ENCODE peak calls at places on chromosomes 6 and 20, in eight cellular contexts. G is ascending aorta; B is right atrium auricular region; A is fibroblast of lung; Z is CD4-positive, alpha-beta T cell; C is activated CD8-positive, alpha-beta T cell treated with anti-CD3 and anti-CD28 coated beads for 36 hours; U is neural progenitor cell; K is lower lobe of right lung. I is an unnamed sample.

GRCh38 chr6:25995507-25995906 is 32.9 kb downstream of the TRIM38 start:
- DNase-seq in G (no peak), B (no peak), A (peak), Z (no peak), C (no peak), U (no peak), K (no peak), I (no peak)

GRCh38 chr6:63904844-63905243 is 269.2 kb downstream of the PHF3 start:
- DNase-seq in G (no peak), B (no peak), A (peak), Z (no peak), C (peak), U (no peak), K (no peak), I (no peak)

GRCh38 chr6:115934829-115935228 is 125.9 kb downstream of the FRK start:
- DNase-seq in G (no peak), B (no peak), A (no peak), Z (no peak), C (no peak), U (no peak), K (no peak), I (no peak)

GRCh38 chr6:155001482-155001881 is 6.4 kb downstream of the TIAM2 start:
- DNase-seq in G (no peak), B (no peak), A (peak), Z (no peak), C (no peak), U (no peak), K (no peak), I (no peak)

GRCh38 chr6:39005774-39006173 is 42.8 kb upstream of the GLP1R start:
- DNase-seq in G (no peak), B (no peak), A (no peak), Z (no peak), C (no peak), U (no peak), K (no peak), I (no peak)

GRCh38 chr6:137089305-137089704 is 44.5 kb upstream of the IL20RA start:
- DNase-seq in G (no peak), B (no peak), A (no peak), Z (no peak), C (no peak), U (peak), K (no peak), I (no peak)

GRCh38 chr6:113358063-113358583 is 499.0 kb upstream of the MARCKS start:
- DNase-seq in G (no peak), B (no peak), A (no peak), Z (no peak), C (no peak), U (no peak), K (no peak), I (no peak)

GRCh38 chr20:33986560-33987216 is 7.0 kb upstream of the RALY start:
- DNase-seq in G (no peak), B (no peak), A (no peak), Z (no peak), C (no peak), U (no peak), K (no peak), I (no peak)

GRCh38 chr20:36445847-36446246 is 95.5 kb upstream of the MYL9 start:
- DNase-seq in G (no peak), B (no peak), A (no peak), Z (no peak), C (no peak), U (no peak), K (no peak), I (no peak)

GRCh38 chr6:129684323-129684884 is 25.6 kb downstream of the ARHGAP18 start:
- DNase-seq in G (no peak), B (no peak), A (no peak), Z (no peak), C (no peak), U (no peak), K (no peak), I (no peak)

GRCh38 chr20:25541676-25542075 is 43.7 kb downstream of the NINL start:
- DNase-seq in G (no peak), B (no peak), A (peak), Z (no peak), C (no peak), U (no peak), K (no peak), I (no peak)

GRCh38 chr20:25539742-25540201 is 45.6 kb downstream of the NINL start:
- DNase-seq in G (no peak), B (no peak), A (peak), Z (no peak), C (no peak), U (no peak), K (no peak), I (no peak)

GRCh38 chr20:25538838-25539665 is 46.3 kb downstream of the NINL start:
- DNase-seq in G (no peak), B (no peak), A (no peak), Z (no peak), C (no peak), U (no peak), K (no peak), I (no peak)

GRCh38 chr20:25537890-25538289 is 47.4 kb downstream of the NINL start:
- DNase-seq in G (no peak), B (no peak), A (no peak), Z (no peak), C (no peak), U (no peak), K (no peak), I (no peak)

GRCh38 chr20:25540273-25540672 is 45.1 kb downstream of the NINL start:
- DNase-seq in G (no peak), B (no peak), A (peak), Z (no peak), C (no peak), U (peak), K (no peak), I (no peak)
- TF ChIP-seq CTCF in G (peak), B (peak), A (peak), Z (no peak), C (no peak), U (peak), K (peak), I (peak)

DNA sequence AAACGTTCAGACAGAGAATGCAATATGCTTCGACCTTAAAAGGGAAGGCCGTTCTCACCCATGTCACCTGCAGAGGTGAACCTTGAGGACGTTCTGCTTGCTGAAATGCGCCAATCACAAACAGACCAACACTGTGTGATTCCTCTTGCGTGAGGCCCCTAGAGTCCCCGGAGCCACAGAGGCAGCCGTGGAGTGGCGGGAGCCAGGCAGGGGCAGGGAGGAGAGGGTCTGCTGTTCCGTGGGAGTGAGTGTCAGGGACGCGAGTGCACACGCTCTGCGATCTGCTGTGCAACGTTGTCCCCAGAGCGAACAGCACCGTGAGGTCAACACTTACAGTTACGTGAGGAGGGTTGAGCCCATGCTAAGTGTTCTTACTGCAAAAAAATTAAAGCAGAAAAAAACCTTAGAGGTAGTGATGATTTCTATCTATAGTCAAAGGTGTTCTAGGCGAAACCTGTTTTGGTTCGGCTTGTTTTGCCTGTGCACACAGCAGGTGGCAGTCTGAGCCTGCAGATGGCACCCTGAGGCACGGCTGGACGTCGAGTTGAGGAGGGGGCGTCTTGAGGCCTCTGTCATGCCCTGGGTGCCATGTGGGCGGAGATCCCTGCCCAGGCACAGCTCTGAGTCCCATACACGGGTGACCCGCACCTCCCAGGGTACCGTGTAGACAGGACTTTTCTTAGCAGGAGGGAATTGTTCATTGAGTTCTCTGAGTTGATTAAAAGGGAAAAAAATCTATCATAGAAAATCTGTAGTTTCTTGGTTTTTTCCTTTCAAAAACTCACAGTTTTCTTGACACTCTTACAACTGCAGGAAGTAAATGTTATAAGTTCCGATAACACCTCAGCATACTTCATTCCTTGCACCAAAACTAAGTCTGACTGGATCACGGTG is 71.8 kb upstream of the FRMD1 start:
- DNase-seq in G (no peak), B (peak), A (no peak), Z (no peak), C (no peak), U (peak), K (no peak), I (peak)
- TF ChIP-seq CTCF in G (peak), B (peak), A (no peak), Z (no peak), C (no peak), U (peak), K (peak), I (peak)

DNA sequence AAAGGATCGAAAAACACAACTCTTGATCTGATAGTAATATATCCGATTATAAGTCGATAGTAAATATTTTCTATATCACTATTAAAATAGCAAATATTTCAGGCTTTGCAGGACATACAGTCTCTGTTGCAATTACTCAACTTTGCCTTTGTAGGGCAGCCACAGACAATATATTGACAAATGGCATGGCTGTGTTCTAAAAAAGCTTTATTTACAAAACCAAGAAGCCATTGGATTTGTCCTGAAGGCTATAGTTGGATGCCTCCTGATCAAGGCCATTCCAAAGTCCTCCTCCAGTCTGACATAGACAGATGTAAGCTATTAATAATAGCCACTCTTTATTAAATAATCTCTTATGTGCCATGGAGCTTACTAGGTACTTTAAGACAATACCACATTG is 5.9 kb downstream of the OCSTAMP start:
- DNase-seq in G (no peak), B (no peak), A (no peak), Z (no peak), C (no peak), U (no peak), K (no peak), I (no peak)
- TF ChIP-seq CTCF in G (no peak), B (no peak), A (peak), Z (no peak), C (peak), U (no peak), K (no peak), I (peak)

DNA sequence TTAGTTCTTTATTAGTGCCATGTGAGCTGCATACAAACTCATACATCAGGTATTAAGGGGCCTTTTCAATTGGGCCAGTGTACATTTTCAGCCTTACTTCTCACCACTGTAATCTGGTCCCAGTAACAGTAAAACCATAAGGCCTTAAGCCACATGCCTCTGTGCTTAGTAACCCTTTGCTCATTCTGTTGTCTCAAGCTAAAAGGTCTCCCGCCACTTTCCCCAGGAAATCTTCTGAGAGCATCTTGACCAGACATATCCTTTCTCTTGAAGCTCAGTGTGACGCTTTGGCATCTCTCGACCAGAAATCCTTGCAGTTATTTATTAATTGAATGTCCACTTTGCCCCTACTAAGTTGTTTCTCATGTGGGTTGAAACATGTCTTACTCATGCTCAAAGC is 68.0 kb downstream of the CYP39A1 start:
- DNase-seq in G (no peak), B (no peak), A (peak), Z (no peak), C (no peak), U (no peak), K (no peak), I (no peak)
- TF ChIP-seq CTCF in G (no peak), B (no peak), A (no peak), Z (no peak), C (no peak), U (no peak), K (no peak), I (no peak)

DNA sequence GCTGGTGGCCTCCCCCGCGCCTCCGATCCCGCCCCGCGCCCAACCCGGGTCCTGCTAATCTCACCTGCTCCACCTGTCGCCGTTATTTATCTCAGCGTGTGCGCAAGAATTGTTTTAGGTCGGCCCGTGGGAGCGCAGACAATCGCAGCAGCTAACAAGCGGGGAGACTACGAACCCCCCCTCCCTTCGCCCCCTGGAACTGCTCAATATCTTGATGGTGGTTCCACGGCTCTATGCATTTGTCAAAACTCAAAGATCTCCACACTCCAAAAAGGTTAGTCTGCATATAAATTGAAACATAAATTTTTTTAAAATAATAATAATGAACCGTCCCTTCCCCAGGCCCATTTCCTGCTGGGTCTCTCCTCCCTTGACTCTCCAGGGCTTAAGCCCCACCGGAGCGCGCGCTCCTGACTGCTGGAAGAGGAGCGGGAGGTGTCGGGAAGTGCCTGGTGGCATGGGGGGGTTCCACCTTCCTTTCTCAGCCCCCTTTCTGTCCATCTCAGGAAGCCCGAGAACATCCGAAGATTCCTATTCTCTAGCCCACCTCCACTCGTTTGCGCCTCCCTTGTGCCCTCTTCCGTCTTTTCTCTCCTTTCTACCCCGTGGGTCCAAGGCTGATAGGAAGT is 1.6 kb upstream of the MDGA1 start:
- DNase-seq in G (no peak), B (no peak), A (no peak), Z (peak), C (no peak), U (no peak), K (no peak), I (peak)
- TF ChIP-seq CTCF in G (no peak), B (no peak), A (no peak), Z (no peak), C (no peak), U (no peak), K (no peak), I (no peak)